ENCODE peak calls at places on chromosomes 3 and 15, in ten cellular contexts. W is fibroblast of pulmonary artery, N is lower leg skin, P is HCT116, B is type B pancreatic cell, D is pancreas, F is thoracic aorta, E is fibroblast of lung, O is A549, L is uterus. C is an unnamed sample.

GRCh38 chr3:42996633-42997075 is 17.5 kb downstream of the GASK1A start:
- DNase-seq in W (no peak), F (peak), B (no peak), D (no peak), L (peak), O (no peak), P (no peak), N (no peak), E (no peak), C (no peak)

GRCh38 chr3:186096295-186096694 is 12.6 kb downstream of the ETV5 start:
- DNase-seq in E (no peak), N (no peak), B (no peak), O (no peak), P (no peak), W (no peak), F (no peak), D (no peak), L (no peak), C (no peak)

GRCh38 chr3:25748189-25748588 is 35.1 kb downstream of the NGLY1 start:
- DNase-seq in W (no peak), D (no peak), P (no peak), B (no peak), O (no peak), L (no peak), F (no peak), E (no peak), N (no peak), C (no peak)

GRCh38 chr3:100486808-100487207 is 5.6 kb upstream of the TMEM45A start:
- DNase-seq in F (no peak), P (no peak), L (no peak), B (no peak), O (no peak), W (no peak), E (no peak), D (no peak), N (no peak), C (no peak)

GRCh38 chr3:151264611-151265010 is 13.7 kb downstream of the P2RY14 start:
- DNase-seq in O (no peak), D (no peak), F (no peak), N (no peak), L (no peak), E (no peak), P (no peak), B (no peak), W (no peak), C (no peak)

GRCh38 chr3:119580148-119580760 is 962 bp downstream of the ADPRH start:
- DNase-seq in D (no peak), W (peak), N (peak), F (no peak), L (peak), P (no peak), B (no peak), E (no peak), O (peak), C (no peak)

GRCh38 chr3:48409291-48410201 is 20.3 kb downstream of the PLXNB1 start:
- DNase-seq in W (no peak), P (no peak), O (no peak), F (peak), L (peak), E (no peak), N (peak), B (peak), D (no peak), C (no peak)

GRCh38 chr3:9715764-9716437 is 12.3 kb downstream of the CPNE9 start:
- DNase-seq in F (peak), W (peak), L (peak), O (peak), N (peak), D (no peak), P (peak), E (peak), B (no peak), C (peak)

GRCh38 chr3:36707623-36708409 is 56.5 kb downstream of the DCLK3 start:
- DNase-seq in B (no peak), N (no peak), W (peak), E (peak), P (peak), D (no peak), F (no peak), O (peak), L (no peak), C (peak)
- TF ChIP-seq CTCF in B (peak), N (no peak), W (peak), E (no peak), P (peak), D (no peak), F (no peak), O (peak), L (no peak), C (no peak)

DNA sequence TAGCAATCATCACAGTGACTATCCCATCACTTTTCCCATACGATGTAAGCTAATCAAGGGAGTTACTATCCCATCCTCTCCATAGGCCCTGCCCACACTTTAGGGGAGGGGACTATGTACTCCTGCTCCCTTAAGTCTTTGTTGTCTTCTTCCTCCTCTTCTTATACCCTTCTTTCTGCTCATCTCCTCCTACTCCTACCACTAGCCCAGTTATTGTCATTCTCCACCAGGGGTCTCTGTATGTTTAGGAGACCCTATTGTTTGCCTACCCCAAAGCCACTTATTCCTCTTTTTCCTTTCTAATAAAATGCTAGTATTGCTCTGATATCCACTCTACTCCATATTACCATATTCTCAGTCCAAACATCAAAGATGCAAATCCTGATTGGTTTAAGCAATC is 27.8 kb downstream of the STAC start:
- DNase-seq in E (no peak), D (no peak), O (peak), L (no peak), B (no peak), N (no peak), F (no peak), P (no peak), W (no peak), C (no peak)
- TF ChIP-seq CTCF in E (peak), D (no peak), O (peak), L (no peak), B (no peak), N (no peak), F (no peak), P (no peak), W (peak), C (no peak)

GRCh38 chr3:133476971-133477375 is 77.1 kb downstream of the BFSP2 start:
- DNase-seq in P (no peak), N (peak), D (no peak), F (no peak), L (no peak), W (no peak), E (no peak), O (no peak), B (no peak), C (no peak)
- TF ChIP-seq CTCF in P (no peak), N (no peak), D (no peak), F (no peak), L (no peak), W (no peak), E (no peak), O (no peak), B (no peak), C (no peak)

GRCh38 chr15:90221251-90221900 is 12.4 kb downstream of the CIB1 start:
- DNase-seq in O (peak), N (no peak), L (peak), F (peak), D (peak), B (no peak), W (peak), E (peak), P (no peak), C (peak)
- TF ChIP-seq CTCF in O (peak), N (no peak), L (peak), F (peak), D (peak), B (peak), W (peak), E (peak), P (peak), C (peak)

C was measured in Calu3.